ENCODE peak calls at places on chromosomes 2 and 18, in ten cellular contexts. J, D, U, G, S, I, C, K, B and Q are unnamed samples.

GRCh38 chr2:98835831-98836385 is 100.1 kb downstream of the CRACDL start:
- DNase-seq in J (peak), D (peak), U (no peak), G (no peak), S (peak), I (no peak), C (no peak), K (no peak), B (no peak), Q (no peak)

GRCh38 chr2:176130153-176130916 is 830 bp downstream of the HOXD8 start:
- DNase-seq in J (no peak), D (no peak), U (no peak), G (no peak), S (no peak), I (peak), C (no peak), K (peak), B (peak), Q (no peak)

GRCh38 chr2:80186262-80186661 is 118.3 kb downstream of the LRRTM1 start:
- DNase-seq in J (no peak), D (no peak), U (no peak), G (no peak), S (no peak), I (no peak), C (no peak), K (no peak), B (no peak), Q (no peak)

GRCh38 chr2:174971868-174972781 is 33.1 kb downstream of the CHN1 start:
- DNase-seq in J (no peak), D (no peak), U (peak), G (peak), S (no peak), I (peak), C (peak), K (peak), B (no peak), Q (no peak)

GRCh38 chr2:37857485-37858196 is 67.4 kb upstream of the RMDN2 start:
- DNase-seq in J (no peak), D (no peak), U (no peak), G (no peak), S (no peak), I (no peak), C (no peak), K (no peak), B (no peak), Q (no peak)

GRCh38 chr2:99106905-99107304 is 34.6 kb upstream of the C2orf15 start:
- DNase-seq in J (no peak), D (no peak), U (no peak), G (no peak), S (no peak), I (no peak), C (no peak), K (no peak), B (no peak), Q (no peak)

GRCh38 chr2:196234672-196235071 is 63.3 kb upstream of the STK17B start:
- DNase-seq in J (peak), D (no peak), U (no peak), G (no peak), S (peak), I (no peak), C (no peak), K (peak), B (no peak), Q (no peak)

GRCh38 chr2:197107291-197108269 is 181.1 kb upstream of the PGAP1 start:
- DNase-seq in J (no peak), D (no peak), U (no peak), G (no peak), S (no peak), I (no peak), C (no peak), K (peak), B (no peak), Q (no peak)

GRCh38 chr18:7664024-7664312 is 96.9 kb downstream of the PTPRM start:
- DNase-seq in J (no peak), D (no peak), U (no peak), G (no peak), S (no peak), I (no peak), C (no peak), K (no peak), B (no peak), Q (no peak)

GRCh38 chr2:178886006-178886405 is 78.8 kb upstream of the TTN start:
- DNase-seq in J (no peak), D (no peak), U (no peak), G (no peak), S (no peak), I (no peak), C (no peak), K (no peak), B (no peak), Q (peak)

GRCh38 chr2:69652206-69652605 is 8.7 kb upstream of the AAK1 start:
- DNase-seq in J (no peak), D (no peak), U (no peak), G (no peak), S (peak), I (no peak), C (no peak), K (peak), B (no peak), Q (no peak)

GRCh38 chr2:23767871-23768611 is 158.9 kb downstream of the ATAD2B start:
- DNase-seq in J (no peak), D (no peak), U (no peak), G (no peak), S (no peak), I (no peak), C (no peak), K (peak), B (no peak), Q (no peak)

GRCh38 chr18:62939433-62939832 is 224.1 kb downstream of the PHLPP1 start:
- DNase-seq in J (no peak), D (no peak), U (no peak), G (no peak), S (no peak), I (no peak), C (no peak), K (no peak), B (no peak), Q (no peak)

GRCh38 chr2:61443342-61444041 is 27.4 kb downstream of the USP34 start:
- DNase-seq in J (no peak), D (no peak), U (no peak), G (no peak), S (no peak), I (no peak), C (no peak), K (no peak), B (no peak), Q (no peak)

GRCh38 chr2:120856421-120856862 is 120.8 kb downstream of the GLI2 start:
- DNase-seq in J (no peak), D (no peak), U (no peak), G (no peak), S (no peak), I (no peak), C (no peak), K (no peak), B (no peak), Q (peak)

GRCh38 chr2:120750488-120751210 is 15.0 kb downstream of the GLI2 start:
- DNase-seq in J (no peak), D (no peak), U (peak), G (no peak), S (no peak), I (no peak), C (no peak), K (peak), B (no peak), Q (no peak)

GRCh38 chr2:86367501-86367778 is 30.0 kb upstream of the REEP1 start:
- DNase-seq in J (no peak), D (no peak), U (no peak), G (no peak), S (no peak), I (no peak), C (no peak), K (no peak), B (no peak), Q (no peak)

GRCh38 chr2:215950009-215950408 is 63.3 kb downstream of the MREG start:
- DNase-seq in J (no peak), D (no peak), U (no peak), G (no peak), S (no peak), I (peak), C (no peak), K (peak), B (peak), Q (no peak)

GRCh38 chr18:26017929-26018328 is 72.5 kb downstream of the SS18 start:
- DNase-seq in J (no peak), D (no peak), U (no peak), G (peak), S (no peak), I (no peak), C (peak), K (no peak), B (no peak), Q (no peak)

GRCh38 chr2:47214990-47215389 is 59.9 kb upstream of the STPG4 start:
- DNase-seq in J (no peak), D (no peak), U (no peak), G (no peak), S (no peak), I (no peak), C (no peak), K (no peak), B (no peak), Q (no peak)

GRCh38 chr2:8151888-8152287 is 530.0 kb upstream of the ID2 start:
- DNase-seq in J (no peak), D (no peak), U (peak), G (no peak), S (no peak), I (no peak), C (no peak), K (no peak), B (no peak), Q (no peak)

GRCh38 chr18:35497006-35497333 is 790 bp downstream of the INO80C start:
- DNase-seq in J (no peak), D (no peak), U (peak), G (no peak), S (no peak), I (peak), C (no peak), K (peak), B (no peak), Q (peak)

GRCh38 chr2:112481050-112481527 is 867 bp upstream of the TTL start:
- DNase-seq in J (peak), D (peak), U (peak), G (peak), S (peak), I (peak), C (peak), K (peak), B (peak), Q (peak)

GRCh38 chr2:215427585-215427984 is 8.3 kb downstream of the FN1 start:
- DNase-seq in J (no peak), D (no peak), U (no peak), G (no peak), S (no peak), I (no peak), C (no peak), K (peak), B (no peak), Q (no peak)

GRCh38 chr2:202005272-202005887 is 28.3 kb upstream of the FZD7 start:
- DNase-seq in J (no peak), D (no peak), U (no peak), G (no peak), S (no peak), I (no peak), C (no peak), K (no peak), B (no peak), Q (no peak)

GRCh38 chr18:22349966-22350365 is 67.7 kb downstream of the CTAGE1 start:
- DNase-seq in J (no peak), D (no peak), U (no peak), G (no peak), S (no peak), I (no peak), C (no peak), K (no peak), B (no peak), Q (no peak)

GRCh38 chr2:20095469-20095868 is 44.0 kb upstream of the LAPTM4A start:
- DNase-seq in J (no peak), D (no peak), U (no peak), G (no peak), S (no peak), I (no peak), C (no peak), K (no peak), B (no peak), Q (no peak)

GRCh38 chr18:43714346-43715010 is 437.2 kb upstream of the SYT4 start:
- DNase-seq in J (no peak), D (no peak), U (no peak), G (no peak), S (no peak), I (no peak), C (no peak), K (no peak), B (no peak), Q (no peak)

GRCh38 chr18:62018034-62018760 is 125.4 kb upstream of the RNF152 start:
- DNase-seq in J (no peak), D (no peak), U (peak), G (no peak), S (no peak), I (no peak), C (no peak), K (peak), B (no peak), Q (peak)

GRCh38 chr18:45920367-45920766 is 46.8 kb downstream of the EPG5 start:
- DNase-seq in J (no peak), D (no peak), U (peak), G (peak), S (no peak), I (no peak), C (peak), K (peak), B (no peak), Q (peak)